ENCODE peak calls at places on chromosomes 2 and 18, in four cellular contexts. E is kidney, V is fibroblast of mammary gland, L is bronchial epithelial cell. S is an unnamed sample.

GRCh38 chr2:20370191-20370590 is 19.5 kb upstream of the PUM2 start:
- DNase-seq in L (peak), E (no peak), V (peak), S (peak)

GRCh38 chr18:63817441-63818051 is 42.3 kb downstream of the SERPINB7 start:
- DNase-seq in E (no peak), V (peak), L (no peak), S (peak)

GRCh38 chr18:28963481-28963880 is 786.6 kb upstream of the CDH2 start:
- DNase-seq in L (no peak), E (no peak), V (peak), S (peak)

GRCh38 chr2:138023976-138024375 is 59.7 kb downstream of the HNMT start:
- DNase-seq in L (no peak), V (no peak), E (no peak), S (no peak)

GRCh38 chr2:140348826-140349225 is 1568.6 kb upstream of the NXPH2 start:
- DNase-seq in V (no peak), E (no peak), L (no peak), S (no peak)

GRCh38 chr2:34747643-34748042 is 1148.5 kb upstream of the FAM98A start:
- DNase-seq in E (no peak), V (no peak), L (no peak), S (no peak)

GRCh38 chr2:217305882-217306281 is 446.0 kb upstream of the TNP1 start:
- DNase-seq in E (no peak), V (no peak), L (peak), S (no peak)

GRCh38 chr2:36478332-36478738 is 119.6 kb downstream of the FEZ2 start:
- DNase-seq in V (peak), L (peak), E (no peak), S (peak)

GRCh38 chr2:167933097-167933814 is 314.1 kb downstream of the STK39 start:
- DNase-seq in L (no peak), V (no peak), E (no peak), S (no peak)

GRCh38 chr2:163401481-163401880 is 334.3 kb downstream of the FIGN start:
- DNase-seq in L (peak), E (no peak), V (peak), S (peak)

GRCh38 chr2:46193356-46193755 is 103.9 kb upstream of the EPAS1 start:
- DNase-seq in E (no peak), V (no peak), L (no peak), S (no peak)

GRCh38 chr2:85995648-85996529 is 107.1 kb upstream of the ST3GAL5 start:
- DNase-seq in E (no peak), V (no peak), L (no peak), S (no peak)

GRCh38 chr2:147491491-147491890 is 353.3 kb upstream of the ACVR2A start:
- DNase-seq in E (no peak), V (no peak), L (no peak), S (no peak)

GRCh38 chr2:149904352-149904751 is 316.8 kb upstream of the MMADHC start:
- DNase-seq in L (no peak), V (no peak), E (no peak), S (no peak)

GRCh38 chr2:23386422-23387220 is 1.6 kb downstream of the KLHL29 start:
- DNase-seq in V (no peak), L (no peak), E (peak), S (peak)

GRCh38 chr2:220104871-220105351 is 477.5 kb downstream of the SLC4A3 start:
- DNase-seq in L (peak), V (peak), E (no peak), S (peak)

GRCh38 chr2:165277295-165277694 is 38.1 kb downstream of the SCN2A start:
- DNase-seq in E (no peak), L (peak), V (peak), S (no peak)

GRCh38 chr2:30514861-30515435 is 67.9 kb downstream of the LCLAT1 start:
- DNase-seq in E (no peak), V (no peak), L (no peak), S (no peak)

GRCh38 chr2:86025229-86025820 is 80.4 kb downstream of the POLR1A start:
- DNase-seq in V (no peak), L (no peak), E (no peak), S (peak)

GRCh38 chr2:73104933-73105332 is 7.8 kb downstream of the RAB11FIP5 start:
- DNase-seq in L (no peak), E (no peak), V (no peak), S (no peak)

GRCh38 chr18:8609711-8610441 is 639 bp downstream of the RAB12 start:
- DNase-seq in V (no peak), E (peak), L (no peak), S (peak)

GRCh38 chr2:191696001-191696400 is 18.1 kb downstream of the NABP1 start:
- DNase-seq in E (peak), L (peak), V (peak), S (peak)

GRCh38 chr2:69382547-69382946 is 4.5 kb downstream of the GFPT1 start:
- DNase-seq in E (no peak), L (no peak), V (no peak), S (peak)

GRCh38 chr2:32952759-32953476 is 6.2 kb downstream of the LTBP1 start:
- DNase-seq in V (no peak), L (no peak), E (no peak), S (no peak)

GRCh38 chr2:96264086-96264485 is 1.7 kb downstream of the TMEM127 start:
- DNase-seq in V (peak), E (no peak), L (no peak), S (peak)
- H3K4me3 ChIP-seq in V (peak), E (peak), L (no peak), S (peak)

GRCh38 chr2:224650815-224651439 is 65.2 kb downstream of the CCDC195 start:
- DNase-seq in E (no peak), L (peak), V (peak), S (peak)
- TF ChIP-seq CTCF in E (peak), L (peak), V (peak), S (peak)

GRCh38 chr2:287471-287885 is 413 bp downstream of the ALKAL2 start:
- DNase-seq in E (peak), V (peak), L (no peak), S (peak)
- H3K4me3 ChIP-seq in E (peak), V (no peak), L (no peak), S (no peak)

DNA sequence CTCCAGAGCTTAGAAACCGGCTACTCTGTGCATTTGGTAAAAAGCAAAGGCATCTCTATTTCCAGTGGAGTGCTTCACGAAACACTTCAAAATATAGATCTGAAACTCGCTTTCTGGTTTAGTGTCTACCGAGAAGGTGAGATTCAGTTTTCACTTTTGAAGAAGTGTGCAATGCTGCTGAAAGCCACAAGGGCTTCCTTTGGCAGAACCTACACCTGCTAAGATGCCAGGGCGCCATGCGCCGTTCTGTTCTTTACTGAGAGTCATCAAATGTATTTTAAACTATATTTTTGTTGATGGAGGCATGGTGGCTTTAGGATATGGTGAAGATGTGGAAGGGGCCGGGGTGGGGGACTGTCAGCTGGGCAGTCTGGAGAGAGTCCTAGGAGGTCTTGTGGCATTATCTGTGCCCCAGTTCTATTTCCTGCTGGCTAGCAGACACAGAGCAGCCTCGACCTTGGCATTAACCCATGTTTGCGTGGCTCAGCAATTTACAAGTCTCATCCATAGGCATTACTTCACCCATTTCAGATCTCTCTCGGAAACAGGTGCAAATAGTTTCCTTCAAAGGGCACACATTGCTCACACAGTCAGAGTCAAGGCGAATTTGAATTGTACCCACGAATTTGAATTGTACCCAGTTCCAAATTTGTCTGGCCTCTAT is 46.7 kb upstream of the KCNF1 start:
- DNase-seq in E (no peak), V (no peak), L (no peak), S (no peak)
- TF ChIP-seq CTCF in E (no peak), V (peak), L (peak), S (peak)

S was measured in AG10803.